ENCODE peak calls at places on chromosomes 13 and 19, in four cellular contexts. One of them, this sample, is unnamed.

GRCh38 chr19:19661675-19662251 is 1.7 kb downstream of the ATP13A1 start:
- DNase-seq in HL-60: peak
- DNase-seq in heart right ventricle: no peak
- DNase-seq in AG04449: no peak
- DNase-seq in this sample: peak

GRCh38 chr19:18523841-18524240 is 2.0 kb upstream of the ELL start:
- DNase-seq in HL-60: no peak
- DNase-seq in heart right ventricle: no peak
- DNase-seq in AG04449: no peak
- DNase-seq in this sample: no peak

GRCh38 chr13:44819245-44819644 is 170.0 kb downstream of the NUFIP1 start:
- DNase-seq in HL-60: no peak
- DNase-seq in heart right ventricle: no peak
- DNase-seq in AG04449: peak
- DNase-seq in this sample: no peak

GRCh38 chr19:48896191-48896720 is 2.3 kb downstream of the TULP2 start:
- DNase-seq in HL-60: no peak
- DNase-seq in heart right ventricle: peak
- DNase-seq in AG04449: no peak
- DNase-seq in this sample: no peak

GRCh38 chr19:53034054-53034453 is 10.5 kb upstream of the ERVV-2 start:
- DNase-seq in HL-60: no peak
- DNase-seq in heart right ventricle: no peak
- DNase-seq in AG04449: no peak
- DNase-seq in this sample: no peak

GRCh38 chr13:24386816-24387708 is 77.7 kb downstream of the C1QTNF9 start:
- DNase-seq in HL-60: no peak
- DNase-seq in heart right ventricle: no peak
- DNase-seq in AG04449: no peak
- DNase-seq in this sample: no peak

GRCh38 chr13:20429682-20430081 is 96.0 kb downstream of the CRYL1 start:
- DNase-seq in HL-60: no peak
- DNase-seq in heart right ventricle: no peak
- DNase-seq in AG04449: no peak
- DNase-seq in this sample: no peak

GRCh38 chr19:7373862-7374261 is 25.1 kb downstream of the ARHGEF18 start:
- DNase-seq in HL-60: no peak
- DNase-seq in heart right ventricle: no peak
- DNase-seq in AG04449: no peak
- DNase-seq in this sample: no peak

GRCh38 chr19:1130801-1131717 is 27.3 kb downstream of the GPX4 start:
- DNase-seq in HL-60: no peak
- DNase-seq in heart right ventricle: no peak
- DNase-seq in AG04449: no peak
- DNase-seq in this sample: no peak

DNA sequence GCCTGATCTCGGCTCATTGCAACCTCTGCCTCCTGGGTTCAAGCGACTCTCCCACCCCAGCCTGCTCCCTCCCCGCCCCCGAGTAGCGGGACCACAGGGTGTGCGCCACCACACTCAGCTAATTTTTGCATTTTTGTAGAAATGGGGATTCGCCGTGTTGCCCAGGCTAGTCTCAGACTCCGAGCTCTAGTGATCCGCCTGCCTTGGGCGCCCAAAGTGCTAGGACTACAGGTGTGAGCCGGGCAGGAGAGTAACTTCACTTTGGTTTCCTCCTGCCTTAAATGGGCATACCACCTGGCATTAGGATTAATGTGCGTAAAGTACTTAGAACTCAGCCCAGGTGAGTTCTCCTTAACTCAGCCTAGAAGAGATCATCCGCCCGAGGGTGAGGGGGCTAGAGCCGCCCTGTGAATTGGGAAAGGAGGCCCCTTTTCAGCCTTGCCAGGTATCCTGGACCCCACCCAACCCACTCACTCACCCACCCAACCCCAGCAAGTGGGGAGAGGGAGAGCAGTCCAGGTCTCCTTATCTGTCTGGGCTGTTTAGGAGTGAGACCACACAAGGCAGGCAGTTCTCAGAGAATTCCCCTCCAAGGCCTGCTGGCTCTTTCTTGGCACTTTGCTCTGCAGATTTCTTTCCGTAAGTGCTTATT is 1.3 kb upstream of the ZFP36 start:
- DNase-seq in HL-60: no peak
- DNase-seq in heart right ventricle: no peak
- DNase-seq in AG04449: no peak
- DNase-seq in this sample: no peak
- H3K4me3 ChIP-seq in HL-60: no peak
- H3K4me3 ChIP-seq in heart right ventricle: peak
- H3K4me3 ChIP-seq in AG04449: no peak
- H3K4me3 ChIP-seq in this sample: peak

GRCh38 chr13:32267836-32268439 is 47.2 kb downstream of the ZAR1L start:
- DNase-seq in HL-60: no peak
- DNase-seq in heart right ventricle: no peak
- DNase-seq in AG04449: no peak
- DNase-seq in this sample: no peak
- TF ChIP-seq CTCF in HL-60: no peak
- TF ChIP-seq CTCF in heart right ventricle: peak
- TF ChIP-seq CTCF in AG04449: no peak
- TF ChIP-seq CTCF in this sample: peak

GRCh38 chr13:42017264-42017663 is 31.2 kb upstream of the DGKH start:
- DNase-seq in HL-60: no peak
- DNase-seq in heart right ventricle: no peak
- DNase-seq in AG04449: no peak
- DNase-seq in this sample: no peak

GRCh38 chr13:42014119-42014518 is 34.3 kb upstream of the DGKH start:
- DNase-seq in HL-60: no peak
- DNase-seq in heart right ventricle: no peak
- DNase-seq in AG04449: no peak
- DNase-seq in this sample: no peak

GRCh38 chr13:42007844-42008243 is 40.6 kb upstream of the DGKH start:
- DNase-seq in HL-60: no peak
- DNase-seq in heart right ventricle: no peak
- DNase-seq in AG04449: no peak
- DNase-seq in this sample: no peak

GRCh38 chr13:42009057-42009456 is 39.4 kb upstream of the DGKH start:
- DNase-seq in HL-60: no peak
- DNase-seq in heart right ventricle: no peak
- DNase-seq in AG04449: no peak
- DNase-seq in this sample: no peak

GRCh38 chr13:42011601-42012401 is 36.6 kb upstream of the DGKH start:
- DNase-seq in HL-60: no peak
- DNase-seq in heart right ventricle: peak
- DNase-seq in AG04449: no peak
- DNase-seq in this sample: no peak
- H3K4me3 ChIP-seq in HL-60: no peak
- H3K4me3 ChIP-seq in heart right ventricle: peak
- H3K4me3 ChIP-seq in AG04449: no peak
- H3K4me3 ChIP-seq in this sample: no peak

GRCh38 chr13:48876289-48876688 is 99.4 kb upstream of the FNDC3A start:
- DNase-seq in HL-60: no peak
- DNase-seq in heart right ventricle: no peak
- DNase-seq in AG04449: no peak
- DNase-seq in this sample: no peak

GRCh38 chr13:48875071-48875470 is 100.6 kb upstream of the FNDC3A start:
- DNase-seq in HL-60: no peak
- DNase-seq in heart right ventricle: no peak
- DNase-seq in AG04449: no peak
- DNase-seq in this sample: no peak

GRCh38 chr13:48874165-48874564 is 101.5 kb upstream of the FNDC3A start:
- DNase-seq in HL-60: no peak
- DNase-seq in heart right ventricle: no peak
- DNase-seq in AG04449: no peak
- DNase-seq in this sample: no peak

GRCh38 chr13:48879854-48880253 is 95.9 kb upstream of the FNDC3A start:
- DNase-seq in HL-60: no peak
- DNase-seq in heart right ventricle: no peak
- DNase-seq in AG04449: no peak
- DNase-seq in this sample: no peak
- TF ChIP-seq CTCF in HL-60: no peak
- TF ChIP-seq CTCF in heart right ventricle: no peak
- TF ChIP-seq CTCF in AG04449: no peak
- TF ChIP-seq CTCF in this sample: no peak

GRCh38 chr19:10107254-10107653 is 1.1 kb downstream of the PPAN start:
- DNase-seq in HL-60: no peak
- DNase-seq in heart right ventricle: no peak
- DNase-seq in AG04449: no peak
- DNase-seq in this sample: no peak

GRCh38 chr19:10109528-10109927 is 2.0 kb upstream of the P2RY11 start:
- DNase-seq in HL-60: no peak
- DNase-seq in heart right ventricle: no peak
- DNase-seq in AG04449: no peak
- DNase-seq in this sample: no peak

GRCh38 chr19:10106100-10106936 is at the start of gene PPAN:
- DNase-seq in HL-60: peak
- DNase-seq in heart right ventricle: peak
- DNase-seq in AG04449: peak
- DNase-seq in this sample: peak

GRCh38 chr19:10105241-10106099 is 692 bp upstream of the PPAN start:
- DNase-seq in HL-60: peak
- DNase-seq in heart right ventricle: no peak
- DNase-seq in AG04449: no peak
- DNase-seq in this sample: peak

DNA sequence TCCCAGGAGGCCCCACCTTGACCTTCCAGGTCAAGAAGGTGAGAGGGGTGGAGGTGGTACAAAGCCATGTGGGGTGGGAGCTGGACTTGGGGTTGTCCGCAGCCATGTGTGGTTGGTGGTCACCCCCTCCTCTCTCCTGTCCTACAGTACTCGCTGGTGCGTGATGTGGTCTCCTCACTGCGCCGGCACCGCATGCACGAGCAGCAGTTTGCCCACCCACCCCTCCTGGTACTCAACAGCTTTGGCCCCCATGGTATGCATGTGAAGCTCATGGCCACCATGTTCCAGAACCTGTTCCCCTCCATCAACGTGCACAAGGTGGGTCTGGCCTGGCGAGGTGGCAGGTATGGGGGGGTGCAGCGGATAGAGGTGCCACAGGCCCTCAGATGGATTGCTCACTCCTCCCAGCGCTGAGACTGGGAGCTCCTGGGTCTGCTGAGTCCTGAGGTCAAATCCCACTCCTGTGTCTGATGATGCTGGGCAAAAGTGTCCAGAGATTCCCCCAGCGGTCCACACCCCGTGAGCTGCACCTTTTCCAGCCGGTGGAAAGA is 1.7 kb downstream of the PPAN start:
- DNase-seq in HL-60: no peak
- DNase-seq in heart right ventricle: no peak
- DNase-seq in AG04449: no peak
- DNase-seq in this sample: no peak
- H3K4me3 ChIP-seq in HL-60: peak
- H3K4me3 ChIP-seq in heart right ventricle: no peak
- H3K4me3 ChIP-seq in AG04449: no peak
- H3K4me3 ChIP-seq in this sample: peak

GRCh38 chr19:51640371-51640770 is 6.3 kb downstream of the SIGLEC14 start:
- DNase-seq in HL-60: no peak
- DNase-seq in heart right ventricle: no peak
- DNase-seq in AG04449: no peak
- DNase-seq in this sample: no peak

GRCh38 chr19:51641648-51642047 is 5.0 kb downstream of the SIGLEC14 start:
- DNase-seq in HL-60: no peak
- DNase-seq in heart right ventricle: no peak
- DNase-seq in AG04449: no peak
- DNase-seq in this sample: no peak

GRCh38 chr19:51632126-51632525 is 1.9 kb upstream of the SIGLEC5 start:
- DNase-seq in HL-60: no peak
- DNase-seq in heart right ventricle: no peak
- DNase-seq in AG04449: no peak
- DNase-seq in this sample: no peak

GRCh38 chr19:51639916-51640315 is 6.7 kb downstream of the SIGLEC14 start:
- DNase-seq in HL-60: no peak
- DNase-seq in heart right ventricle: no peak
- DNase-seq in AG04449: no peak
- DNase-seq in this sample: no peak

DNA sequence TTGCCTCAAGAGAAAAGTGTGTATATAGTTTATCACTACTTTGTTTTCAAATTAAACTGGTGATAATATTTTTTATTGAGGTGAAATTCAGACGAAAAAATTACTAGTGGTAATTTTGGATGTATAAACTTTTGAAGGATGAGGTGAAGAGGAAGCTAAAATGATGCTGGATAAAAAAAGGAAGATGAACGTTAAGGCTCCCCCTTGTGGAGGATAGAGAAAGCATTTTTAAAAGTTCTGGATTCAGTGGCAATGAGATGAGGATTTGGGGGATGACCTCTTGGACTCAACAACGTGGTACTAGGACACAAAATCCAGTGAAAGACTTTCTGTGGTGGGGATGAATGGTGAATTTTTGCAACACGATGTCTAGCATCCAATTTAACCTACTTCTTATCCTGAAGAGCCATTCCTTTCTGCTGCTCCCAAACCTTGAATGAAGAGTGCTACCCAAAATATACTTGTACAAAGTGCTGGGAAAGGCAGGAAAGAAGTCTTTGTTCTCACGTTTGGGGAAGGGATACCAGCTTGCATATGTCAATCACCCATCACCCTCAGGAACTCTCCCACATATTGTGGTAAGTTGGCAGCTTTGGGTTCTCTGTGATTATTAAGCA is 7.3 kb upstream of the SIGLEC5 start:
- DNase-seq in HL-60: no peak
- DNase-seq in heart right ventricle: no peak
- DNase-seq in AG04449: no peak
- DNase-seq in this sample: no peak
- TF ChIP-seq CTCF in HL-60: peak
- TF ChIP-seq CTCF in heart right ventricle: peak
- TF ChIP-seq CTCF in AG04449: peak
- TF ChIP-seq CTCF in this sample: peak

GRCh38 chr13:32302461-32302860 is 12.7 kb downstream of the ZAR1L start:
- DNase-seq in HL-60: no peak
- DNase-seq in heart right ventricle: no peak
- DNase-seq in AG04449: no peak
- DNase-seq in this sample: no peak
- H3K4me3 ChIP-seq in HL-60: no peak
- H3K4me3 ChIP-seq in heart right ventricle: no peak
- H3K4me3 ChIP-seq in AG04449: no peak
- H3K4me3 ChIP-seq in this sample: no peak

DNA sequence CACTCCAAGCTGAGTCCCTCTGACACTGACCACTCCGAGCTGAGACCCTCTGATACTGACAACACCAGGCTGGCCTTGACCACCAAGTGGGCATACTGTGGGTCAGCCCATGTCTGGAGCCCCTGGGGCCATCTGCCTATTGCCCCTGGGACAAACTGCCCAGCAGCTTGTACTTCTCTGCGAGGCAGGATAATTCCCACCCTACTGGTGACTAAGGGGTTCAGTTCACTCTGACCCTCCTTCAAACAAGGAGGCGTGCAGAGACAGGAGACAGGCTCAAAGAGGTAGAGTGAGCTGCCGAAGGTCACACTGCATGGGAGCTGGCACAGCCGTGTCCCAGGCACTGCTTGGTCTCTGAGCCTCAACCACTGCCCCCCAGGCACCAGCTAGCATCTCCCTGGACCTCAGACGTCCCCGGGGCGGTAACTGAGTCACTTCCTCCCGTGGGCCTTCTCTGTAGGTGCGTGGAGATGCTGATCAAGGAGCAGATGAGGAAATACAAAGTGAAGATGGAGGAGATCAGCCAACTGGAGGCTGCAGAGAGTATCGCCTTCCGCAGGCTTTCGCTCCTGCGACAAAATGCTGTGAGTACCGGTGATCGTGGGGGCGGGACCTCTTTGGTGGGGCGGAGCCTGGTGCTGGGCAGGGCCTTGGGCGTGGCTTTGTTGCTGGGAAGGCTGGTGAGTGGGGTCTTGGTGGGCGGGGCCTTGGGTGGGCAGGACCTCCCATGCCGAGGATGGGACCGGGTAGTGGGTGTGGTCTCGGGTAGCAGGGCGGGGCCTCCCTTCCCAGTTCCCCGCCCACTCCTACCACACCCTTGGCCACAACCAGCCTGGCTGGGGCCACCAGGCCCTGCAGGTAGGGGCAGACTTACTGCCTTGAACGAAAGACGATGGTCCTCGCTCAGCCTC is 5.8 kb upstream of the USE1 start:
- DNase-seq in HL-60: no peak
- DNase-seq in heart right ventricle: no peak
- DNase-seq in AG04449: no peak
- DNase-seq in this sample: peak
- TF ChIP-seq CTCF in HL-60: no peak
- TF ChIP-seq CTCF in heart right ventricle: no peak
- TF ChIP-seq CTCF in AG04449: no peak
- TF ChIP-seq CTCF in this sample: no peak